ENCODE peak calls at places on chromosome 9, in five cellular contexts. P, B, O, X and Z are unnamed samples.
A peak's percentile ranks its signal among the peaks of the same experiment; 100 is the strongest.

GRCh38 chr9:124621371-124622328 is 114.5 kb upstream of the NR5A1 start:
- DNase-seq in O (no peak), B (no peak), P (no peak), X (peak; percentile 70), Z (no peak)

GRCh38 chr9:134495881-134496412 is 145.7 kb upstream of the COL5A1 start:
- DNase-seq in P (no peak), O (no peak), B (no peak), X (no peak), Z (no peak)

GRCh38 chr9:125103021-125103420 is 40.3 kb downstream of the SCAI start:
- DNase-seq in X (no peak), B (no peak), O (no peak), P (no peak), Z (no peak)

GRCh38 chr9:98442114-98442513 is 186.7 kb upstream of the TBC1D2 start:
- DNase-seq in P (no peak), B (no peak), O (no peak), X (no peak), Z (no peak)

GRCh38 chr9:2242778-2243395 is 227.7 kb downstream of the SMARCA2 start:
- DNase-seq in X (peak; percentile 31), P (no peak), O (no peak), B (peak; percentile 43), Z (no peak)

GRCh38 chr9:16870606-16871357 is at the start of gene BNC2:
- DNase-seq in P (no peak), X (peak; percentile 78), O (no peak), B (peak; percentile 78), Z (no peak)

GRCh38 chr9:104772707-104773106 is 8.8 kb downstream of the NIPSNAP3B start:
- DNase-seq in B (no peak), O (no peak), X (peak; percentile 42), P (no peak), Z (no peak)

GRCh38 chr9:121820286-121821005 is 169.0 kb downstream of the DAB2IP start:
- DNase-seq in P (no peak), O (no peak), B (no peak), X (no peak), Z (no peak)

GRCh38 chr9:129497064-129497836 is 123.7 kb downstream of the C9orf50 start:
- DNase-seq in O (no peak), B (no peak), P (no peak), X (no peak), Z (no peak)

GRCh38 chr9:107486674-107487520 is 2.7 kb downstream of the KLF4 start:
- DNase-seq in B (no peak), P (no peak), O (no peak), X (no peak), Z (no peak)

GRCh38 chr9:123349691-123350480 is 6.1 kb upstream of the CRB2 start:
- DNase-seq in X (peak; percentile 59), P (no peak), B (peak; percentile 80), O (peak; percentile 88), Z (peak; percentile 15)

GRCh38 chr9:100126423-100126822 is 27.4 kb downstream of the INVS start:
- DNase-seq in X (no peak), P (no peak), B (no peak), O (no peak), Z (no peak)

GRCh38 chr9:16633794-16634193 is 236.7 kb downstream of the BNC2 start:
- DNase-seq in B (no peak), X (no peak), O (no peak), P (no peak), Z (no peak)